ENCODE peak calls at places on chromosomes 11 and 22, in ten cellular contexts. S is H1, Z is sigmoid colon, U is GM12878, R is HCT116, J is endothelial cell of umbilical vein, K is HL-60, X is GM23338, A is Panc1, W is stomach. M is an unnamed sample.
A peak's percentile ranks its signal among the peaks of the same experiment; 100 is the strongest.

GRCh38 chr22:30574095-30574981 is at the start of gene GAL3ST1:
- DNase-seq in S (no peak), U (no peak), J (no peak), K (no peak), A (no peak), Z (no peak), X (peak; percentile 74), W (peak; percentile 66), R (no peak), M (no peak)

GRCh38 chr11:57874981-57875380 is 113.4 kb downstream of the CTNND1 start:
- DNase-seq in U (no peak), Z (no peak), X (peak; percentile 11), R (no peak), A (no peak), S (no peak), W (no peak), J (no peak), K (no peak), M (no peak)

GRCh38 chr11:57598831-57599155 is 1.3 kb downstream of the SERPING1 start:
- DNase-seq in U (no peak), R (no peak), S (no peak), Z (no peak), K (no peak), A (no peak), J (no peak), X (no peak), W (no peak), M (no peak)

GRCh38 chr11:103940542-103940941 is 95.9 kb upstream of the DDI1 start:
- DNase-seq in K (no peak), X (no peak), J (no peak), R (no peak), S (no peak), Z (no peak), A (no peak), W (no peak), U (no peak), M (no peak)

GRCh38 chr22:40056163-40056958 is 61.6 kb downstream of the FAM83F start:
- DNase-seq in J (no peak), A (no peak), S (no peak), U (no peak), W (no peak), Z (no peak), K (no peak), R (no peak), X (no peak), M (no peak)

GRCh38 chr11:60158666-60159065 is 24.2 kb downstream of the MS4A6A start:
- DNase-seq in R (no peak), U (no peak), Z (no peak), W (no peak), K (peak; percentile 35), S (no peak), J (peak; percentile 22), A (no peak), X (no peak), M (no peak)

GRCh38 chr11:19816817-19817216 is 104.2 kb downstream of the NAV2 start:
- DNase-seq in X (peak; percentile 75), S (no peak), W (no peak), J (no peak), U (no peak), A (no peak), K (no peak), R (no peak), Z (no peak), M (no peak)

GRCh38 chr22:35380013-35380412 is 883 bp upstream of the HMOX1 start:
- DNase-seq in K (no peak), W (no peak), A (no peak), R (no peak), U (no peak), Z (no peak), J (peak; percentile 32), X (no peak), S (no peak), M (no peak)

GRCh38 chr11:96341237-96342130 is 1.5 kb downstream of the MAML2 start:
- DNase-seq in A (no peak), K (no peak), U (no peak), Z (peak; percentile 79), S (peak; percentile 61), J (peak; percentile 49), W (peak; percentile 60), X (peak; percentile 56), R (no peak), M (no peak)

GRCh38 chr22:17890245-17890671 is 116.0 kb upstream of the BID start:
- DNase-seq in A (no peak), W (no peak), S (no peak), Z (no peak), J (no peak), K (no peak), U (no peak), R (no peak), X (no peak), M (no peak)

GRCh38 chr22:17890892-17891291 is 116.6 kb upstream of the BID start:
- DNase-seq in J (no peak), W (no peak), Z (no peak), S (no peak), U (no peak), X (no peak), R (no peak), A (no peak), K (no peak), M (no peak)

GRCh38 chr22:17888439-17888838 is 114.2 kb upstream of the BID start:
- DNase-seq in S (no peak), A (no peak), J (no peak), W (no peak), X (no peak), K (no peak), R (no peak), Z (no peak), U (no peak), M (no peak)

GRCh38 chr22:17891427-17892167 is 117.3 kb upstream of the BID start:
- DNase-seq in U (no peak), Z (no peak), W (no peak), J (no peak), R (no peak), K (no peak), A (no peak), X (peak; percentile 59), S (peak; percentile 64), M (no peak)

GRCh38 chr22:17888855-17889254 is 114.6 kb upstream of the BID start:
- DNase-seq in W (no peak), J (peak; percentile 23), R (no peak), X (peak; percentile 80), Z (no peak), K (no peak), U (no peak), S (peak; percentile 60), A (no peak), M (no peak)
- TF ChIP-seq CTCF in W (no peak), J (peak; percentile 50), R (no peak), X (peak; percentile 43), Z (no peak), K (no peak), U (no peak), S (peak; percentile 77), A (no peak), M (peak; percentile 27)

DNA sequence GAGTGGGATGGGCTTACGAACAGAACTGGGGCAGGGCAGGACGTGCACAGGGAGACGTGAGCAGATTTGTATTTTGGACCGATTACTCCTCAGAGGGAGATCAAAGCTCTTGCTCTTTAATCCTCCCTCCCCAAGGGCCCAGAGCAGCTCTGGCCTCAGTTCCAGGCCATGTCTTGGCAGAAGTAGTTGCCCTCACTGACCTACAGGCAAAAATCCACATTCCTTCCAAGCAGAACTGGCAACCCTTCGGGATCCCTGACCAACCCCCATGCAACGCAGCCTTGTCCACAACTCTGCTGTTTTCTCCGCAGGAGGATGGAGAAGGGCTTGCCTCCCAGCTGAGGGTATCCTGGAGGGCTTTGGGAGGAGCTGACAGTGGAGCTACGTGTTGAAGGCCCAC is 68.3 kb downstream of the PDE2A start:
- DNase-seq in S (no peak), K (no peak), R (no peak), A (no peak), W (no peak), Z (no peak), X (no peak), U (no peak), J (no peak), M (no peak)
- H3K27ac ChIP-seq in S (no peak overlapping the region), K (no peak overlapping the region), R (no peak overlapping the region), A (no peak overlapping the region), W (no peak overlapping the region), Z (no peak overlapping the region), X (no peak overlapping the region), U (no peak overlapping the region), J (no peak overlapping the region), M (peak overlapping the region; percentile 34)

DNA sequence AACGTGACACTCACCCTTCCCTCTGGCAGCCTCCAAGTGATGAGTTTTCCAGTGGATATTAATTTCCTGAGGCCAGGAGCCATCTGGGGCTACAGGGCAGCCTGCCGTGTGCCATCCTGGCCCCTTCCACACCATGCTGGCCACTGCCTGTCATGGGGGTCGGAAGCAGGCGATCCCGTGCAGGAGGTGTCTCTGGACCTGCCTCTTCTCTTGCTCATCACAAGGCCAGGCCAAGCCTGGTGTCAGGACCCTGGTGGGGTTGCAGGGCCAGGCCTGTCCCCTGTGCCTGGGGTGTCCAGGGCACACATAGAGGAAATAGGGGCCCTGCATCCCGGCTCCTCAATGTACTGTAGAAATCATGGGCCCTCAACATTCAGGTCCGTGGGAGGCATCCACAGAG is 3.6 kb downstream of the KRTAP5-3 start:
- DNase-seq in A (no peak), J (no peak), R (no peak), K (no peak), Z (no peak), W (no peak), X (no peak), S (no peak), U (no peak), M (no peak)
- TF ChIP-seq POLR2AphosphoS5 in A (no peak), J (no peak), R (no peak), K (no peak), Z (no peak), W (no peak), X (no peak), S (no peak), U (no peak), M (no peak)

DNA sequence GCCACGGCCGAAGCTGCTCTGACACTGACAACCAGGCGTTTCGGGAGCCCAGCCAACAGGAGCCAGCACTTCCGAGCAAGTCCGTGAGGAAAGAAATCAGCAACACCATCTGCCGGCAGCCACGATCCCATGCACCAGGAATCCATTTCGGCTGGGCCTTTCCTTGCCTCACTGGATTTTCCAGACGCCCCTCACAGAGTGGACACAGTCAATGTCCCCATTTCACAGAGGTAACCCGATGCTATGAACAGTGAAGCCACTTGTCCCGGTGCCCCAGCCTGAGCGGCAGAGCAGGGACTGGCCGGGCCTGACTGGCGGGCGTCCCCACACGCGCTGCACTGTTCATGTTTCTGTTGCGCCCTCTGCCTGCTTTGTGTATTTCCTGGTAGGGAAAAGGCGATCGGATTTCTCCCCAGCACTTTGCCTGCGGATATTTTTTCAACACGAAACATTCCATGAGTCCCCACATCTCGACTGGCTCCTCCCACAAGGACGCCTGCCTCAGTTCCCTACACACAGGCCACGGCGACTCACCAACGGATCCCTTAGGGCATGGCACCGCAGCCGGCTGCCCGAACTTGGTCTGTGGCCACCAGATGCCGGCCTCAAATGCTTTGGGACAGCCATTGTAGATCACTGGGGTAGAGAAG is 55.3 kb downstream of the TRMU start:
- DNase-seq in K (no peak), W (peak; percentile 75), R (no peak), S (no peak), A (no peak), U (no peak), Z (no peak), J (peak; percentile 17), X (no peak), M (no peak)
- TF ChIP-seq CTCF in K (no peak), W (peak; percentile 82), R (no peak), S (peak; percentile 6), A (no peak), U (no peak), Z (no peak), J (no peak), X (no peak), M (peak; percentile 30)

M was measured in esophagus muscularis mucosa.